ENCODE peak calls at places on chromosomes 2 and 18, in five cellular contexts. One of them, this sample, is unnamed. For H3K4me1, the result is how much of the 10 kb centered on the place peaks cover.

GRCh38 chr2:88181511-88181910 is 11.4 kb downstream of the THNSL2 start:
- DNase-seq in suprapubic skin: no peak
- DNase-seq in lower lobe of right lung: no peak
- DNase-seq in iPS DF 6.9: no peak
- DNase-seq in transverse colon: no peak
- DNase-seq in this sample: no peak

GRCh38 chr2:6650311-6650710 is 215.4 kb downstream of the CMPK2 start:
- DNase-seq in suprapubic skin: no peak
- DNase-seq in lower lobe of right lung: no peak
- DNase-seq in iPS DF 6.9: no peak
- DNase-seq in transverse colon: no peak
- DNase-seq in this sample: no peak

GRCh38 chr2:223044092-223044836 is 7.7 kb upstream of the KCNE4 start:
- DNase-seq in suprapubic skin: no peak
- DNase-seq in lower lobe of right lung: no peak
- DNase-seq in iPS DF 6.9: no peak
- DNase-seq in transverse colon: no peak
- DNase-seq in this sample: no peak

GRCh38 chr2:200600549-200601212 is 14.9 kb downstream of the AOX1 start:
- DNase-seq in suprapubic skin: no peak
- DNase-seq in lower lobe of right lung: no peak
- DNase-seq in iPS DF 6.9: no peak
- DNase-seq in transverse colon: no peak
- DNase-seq in this sample: no peak

GRCh38 chr18:23317975-23318675 is 135.0 kb upstream of the RIOK3 start:
- DNase-seq in suprapubic skin: no peak
- DNase-seq in lower lobe of right lung: no peak
- DNase-seq in iPS DF 6.9: no peak
- DNase-seq in transverse colon: no peak
- DNase-seq in this sample: no peak

GRCh38 chr2:58042486-58042970 is 4.1 kb upstream of the VRK2 start:
- DNase-seq in suprapubic skin: no peak
- DNase-seq in lower lobe of right lung: no peak
- DNase-seq in iPS DF 6.9: no peak
- DNase-seq in transverse colon: no peak
- DNase-seq in this sample: no peak

GRCh38 chr18:2641638-2642037 is 13.9 kb upstream of the SMCHD1 start:
- DNase-seq in suprapubic skin: no peak
- DNase-seq in lower lobe of right lung: no peak
- DNase-seq in iPS DF 6.9: no peak
- DNase-seq in transverse colon: no peak
- DNase-seq in this sample: no peak

GRCh38 chr2:53740170-53740569 is 27.4 kb upstream of the CHAC2 start:
- DNase-seq in suprapubic skin: no peak
- DNase-seq in lower lobe of right lung: no peak
- DNase-seq in iPS DF 6.9: no peak
- DNase-seq in transverse colon: no peak
- DNase-seq in this sample: no peak

GRCh38 chr2:8819194-8819593 is 18.2 kb downstream of the KIDINS220 start:
- DNase-seq in suprapubic skin: no peak
- DNase-seq in lower lobe of right lung: no peak
- DNase-seq in iPS DF 6.9: no peak
- DNase-seq in transverse colon: no peak
- DNase-seq in this sample: no peak

GRCh38 chr2:45173513-45173912 is 164.3 kb upstream of the SIX2 start:
- DNase-seq in suprapubic skin: no peak
- DNase-seq in lower lobe of right lung: no peak
- DNase-seq in iPS DF 6.9: no peak
- DNase-seq in transverse colon: no peak
- DNase-seq in this sample: no peak

GRCh38 chr2:74226648-74227213 is 28.3 kb downstream of the MTHFD2 start:
- DNase-seq in suprapubic skin: no peak
- DNase-seq in lower lobe of right lung: no peak
- DNase-seq in iPS DF 6.9: no peak
- DNase-seq in transverse colon: no peak
- DNase-seq in this sample: no peak

GRCh38 chr2:69777778-69778089 is 35.8 kb downstream of the ANXA4 start:
- DNase-seq in suprapubic skin: no peak
- DNase-seq in lower lobe of right lung: no peak
- DNase-seq in iPS DF 6.9: no peak
- DNase-seq in transverse colon: no peak
- DNase-seq in this sample: no peak

GRCh38 chr2:134927195-134927594 is 8.6 kb downstream of the CCNT2 start:
- DNase-seq in suprapubic skin: no peak
- DNase-seq in lower lobe of right lung: no peak
- DNase-seq in iPS DF 6.9: no peak
- DNase-seq in transverse colon: no peak
- DNase-seq in this sample: no peak

GRCh38 chr2:229798446-229799147 is 84.2 kb upstream of the DNER start:
- DNase-seq in suprapubic skin: no peak
- DNase-seq in lower lobe of right lung: no peak
- DNase-seq in iPS DF 6.9: no peak
- DNase-seq in transverse colon: no peak
- DNase-seq in this sample: peak

GRCh38 chr2:219452361-219453317 is 18.0 kb downstream of the SPEG start:
- DNase-seq in suprapubic skin: no peak
- DNase-seq in lower lobe of right lung: no peak
- DNase-seq in iPS DF 6.9: no peak
- DNase-seq in transverse colon: peak
- DNase-seq in this sample: no peak

GRCh38 chr2:207458582-207458981 is 71.2 kb upstream of the CREB1 start:
- DNase-seq in suprapubic skin: no peak
- DNase-seq in lower lobe of right lung: no peak
- DNase-seq in iPS DF 6.9: no peak
- DNase-seq in transverse colon: no peak
- DNase-seq in this sample: no peak

GRCh38 chr18:29780814-29781213 is 1261.7 kb downstream of the DSC3 start:
- DNase-seq in suprapubic skin: no peak
- DNase-seq in lower lobe of right lung: no peak
- DNase-seq in iPS DF 6.9: no peak
- DNase-seq in transverse colon: no peak
- DNase-seq in this sample: no peak

GRCh38 chr2:32271063-32271462 is 6.4 kb upstream of the NLRC4 start:
- DNase-seq in suprapubic skin: no peak
- DNase-seq in lower lobe of right lung: no peak
- DNase-seq in iPS DF 6.9: no peak
- DNase-seq in transverse colon: no peak
- DNase-seq in this sample: no peak

GRCh38 chr2:41990688-41991087 is 57.1 kb upstream of the PKDCC start:
- DNase-seq in suprapubic skin: no peak
- DNase-seq in lower lobe of right lung: no peak
- DNase-seq in iPS DF 6.9: no peak
- DNase-seq in transverse colon: no peak
- DNase-seq in this sample: no peak

GRCh38 chr18:31225668-31226067 is 63.0 kb upstream of the DSC1 start:
- DNase-seq in suprapubic skin: no peak
- DNase-seq in lower lobe of right lung: no peak
- DNase-seq in iPS DF 6.9: peak
- DNase-seq in transverse colon: no peak
- DNase-seq in this sample: no peak

GRCh38 chr2:42906557-42907380 is 114.4 kb upstream of the HAAO start:
- DNase-seq in suprapubic skin: peak
- DNase-seq in lower lobe of right lung: no peak
- DNase-seq in iPS DF 6.9: no peak
- DNase-seq in transverse colon: peak
- DNase-seq in this sample: peak

GRCh38 chr18:332721-333513 is 65.1 kb upstream of the THOC1 start:
- DNase-seq in suprapubic skin: no peak
- DNase-seq in lower lobe of right lung: no peak
- DNase-seq in iPS DF 6.9: no peak
- DNase-seq in transverse colon: peak
- DNase-seq in this sample: peak

GRCh38 chr2:189236066-189236465 is 56.5 kb upstream of the COL5A2 start:
- DNase-seq in suprapubic skin: no peak
- DNase-seq in lower lobe of right lung: no peak
- DNase-seq in iPS DF 6.9: no peak
- DNase-seq in transverse colon: no peak
- DNase-seq in this sample: no peak

GRCh38 chr2:162301151-162301804 is 17.2 kb downstream of the IFIH1 start:
- DNase-seq in suprapubic skin: no peak
- DNase-seq in lower lobe of right lung: peak
- DNase-seq in iPS DF 6.9: no peak
- DNase-seq in transverse colon: peak
- DNase-seq in this sample: peak

GRCh38 chr2:20596973-20597867 is 53.7 kb downstream of the HS1BP3 start:
- DNase-seq in suprapubic skin: peak
- DNase-seq in lower lobe of right lung: peak
- DNase-seq in iPS DF 6.9: no peak
- DNase-seq in transverse colon: peak
- DNase-seq in this sample: peak

GRCh38 chr2:68747413-68747812 is 12.8 kb downstream of the ARHGAP25 start:
- DNase-seq in suprapubic skin: no peak
- DNase-seq in lower lobe of right lung: no peak
- DNase-seq in iPS DF 6.9: no peak
- DNase-seq in transverse colon: no peak
- DNase-seq in this sample: no peak

GRCh38 chr2:45220227-45220626 is 211.0 kb upstream of the SIX2 start:
- DNase-seq in suprapubic skin: no peak
- DNase-seq in lower lobe of right lung: no peak
- DNase-seq in iPS DF 6.9: no peak
- DNase-seq in transverse colon: no peak
- DNase-seq in this sample: no peak

GRCh38 chr18:49072940-49073339 is 122.2 kb upstream of the SMAD7 start:
- DNase-seq in suprapubic skin: no peak
- DNase-seq in lower lobe of right lung: no peak
- DNase-seq in iPS DF 6.9: no peak
- DNase-seq in transverse colon: no peak
- DNase-seq in this sample: no peak

GRCh38 chr2:114598329-114598728 is 155.9 kb downstream of the DPP10 start:
- DNase-seq in suprapubic skin: no peak
- DNase-seq in lower lobe of right lung: no peak
- DNase-seq in iPS DF 6.9: no peak
- DNase-seq in transverse colon: no peak
- DNase-seq in this sample: no peak

GRCh38 chr2:121085801-121086200 is 199.2 kb downstream of the TFCP2L1 start:
- DNase-seq in suprapubic skin: no peak
- DNase-seq in lower lobe of right lung: no peak
- DNase-seq in iPS DF 6.9: no peak
- DNase-seq in transverse colon: no peak
- DNase-seq in this sample: peak

DNA sequence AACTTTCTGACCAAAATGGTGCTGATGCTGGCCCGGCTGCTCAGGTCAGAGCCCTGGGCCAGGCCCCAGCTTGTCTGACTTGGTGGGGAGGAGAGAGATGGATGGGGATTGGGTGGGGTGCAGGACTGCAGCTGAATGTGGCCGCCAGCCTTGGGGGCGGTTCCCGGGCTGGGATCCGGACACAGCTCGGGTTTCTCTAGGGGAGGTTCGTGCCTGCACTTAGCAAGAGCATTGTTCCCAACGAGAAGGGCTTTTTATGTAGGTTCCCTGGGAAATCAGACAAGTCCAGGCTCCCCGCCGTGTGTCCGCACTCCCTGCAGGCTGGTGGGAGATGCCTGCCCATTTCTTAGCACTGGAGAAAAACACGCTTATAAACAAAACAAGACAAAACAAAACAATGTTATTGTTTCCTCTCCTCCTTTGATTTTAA is 50.5 kb upstream of the HS6ST1 start:
- DNase-seq in suprapubic skin: peak
- DNase-seq in lower lobe of right lung: no peak
- DNase-seq in iPS DF 6.9: no peak
- DNase-seq in transverse colon: no peak
- DNase-seq in this sample: peak
- H3K4me1 ChIP-seq in suprapubic skin: under half
- H3K4me1 ChIP-seq in lower lobe of right lung: under half
- H3K4me1 ChIP-seq in iPS DF 6.9: under half
- H3K4me1 ChIP-seq in transverse colon: under half
- H3K4me1 ChIP-seq in this sample: under half

DNA sequence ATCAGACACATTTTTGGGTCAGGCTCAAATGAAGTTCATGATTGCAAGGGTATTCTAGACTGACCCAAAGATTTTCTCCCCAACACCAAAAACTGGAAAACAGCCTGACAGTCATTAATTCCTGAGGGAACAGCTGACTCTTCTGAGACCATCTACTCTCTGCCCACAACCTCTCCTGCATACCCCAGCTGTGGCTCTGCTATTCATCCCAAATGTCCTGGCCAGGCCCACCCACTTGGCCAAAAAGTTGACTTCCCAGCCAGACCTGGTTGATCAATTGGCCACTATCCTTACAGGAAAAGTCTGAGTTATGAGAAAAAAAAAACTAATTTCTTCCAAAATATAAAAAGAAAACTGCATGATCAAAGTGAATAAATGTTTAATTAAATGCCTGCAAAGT is 103.8 kb upstream of the ST3GAL5 start:
- DNase-seq in suprapubic skin: no peak
- DNase-seq in lower lobe of right lung: no peak
- DNase-seq in iPS DF 6.9: no peak
- DNase-seq in transverse colon: no peak
- DNase-seq in this sample: no peak
- H3K4me1 ChIP-seq in suprapubic skin: half or more
- H3K4me1 ChIP-seq in lower lobe of right lung: half or more
- H3K4me1 ChIP-seq in iPS DF 6.9: under half
- H3K4me1 ChIP-seq in transverse colon: under half
- H3K4me1 ChIP-seq in this sample: under half

DNA sequence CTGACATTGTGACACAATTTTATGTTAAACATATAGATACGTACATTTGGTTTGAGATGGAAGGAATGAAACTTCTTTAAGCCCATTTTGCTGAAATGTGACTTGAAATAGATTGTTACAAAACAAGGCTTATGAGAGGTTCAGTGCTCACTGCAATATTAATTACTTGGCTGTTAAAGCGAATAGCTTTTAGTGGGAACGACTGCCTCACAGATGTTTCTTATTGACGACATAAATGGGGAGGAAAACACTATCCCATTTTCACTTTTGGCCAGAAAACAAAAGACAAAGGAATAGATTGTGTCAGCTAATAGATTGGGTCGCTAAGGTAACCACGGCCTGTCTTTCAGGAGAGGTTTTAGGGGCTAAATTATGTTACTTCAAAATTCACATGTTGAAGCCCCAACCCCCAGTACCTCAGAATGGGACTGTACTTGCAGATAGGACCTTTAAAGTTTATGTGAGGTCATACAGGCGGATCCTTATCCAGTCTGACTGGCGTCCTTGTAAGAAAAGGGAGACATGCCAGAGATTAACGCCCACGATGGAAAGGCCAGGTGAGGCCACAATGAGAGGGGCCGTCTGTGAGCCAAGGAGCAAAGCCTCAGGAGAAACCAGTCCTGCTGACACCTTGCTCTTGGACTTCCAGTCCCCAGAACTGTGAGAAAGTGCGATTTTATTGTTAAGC is 10.8 kb downstream of the INPP1 start:
- DNase-seq in suprapubic skin: no peak
- DNase-seq in lower lobe of right lung: no peak
- DNase-seq in iPS DF 6.9: no peak
- DNase-seq in transverse colon: no peak
- DNase-seq in this sample: no peak
- H3K4me1 ChIP-seq in suprapubic skin: half or more
- H3K4me1 ChIP-seq in lower lobe of right lung: half or more
- H3K4me1 ChIP-seq in iPS DF 6.9: under half
- H3K4me1 ChIP-seq in transverse colon: under half
- H3K4me1 ChIP-seq in this sample: under half

DNA sequence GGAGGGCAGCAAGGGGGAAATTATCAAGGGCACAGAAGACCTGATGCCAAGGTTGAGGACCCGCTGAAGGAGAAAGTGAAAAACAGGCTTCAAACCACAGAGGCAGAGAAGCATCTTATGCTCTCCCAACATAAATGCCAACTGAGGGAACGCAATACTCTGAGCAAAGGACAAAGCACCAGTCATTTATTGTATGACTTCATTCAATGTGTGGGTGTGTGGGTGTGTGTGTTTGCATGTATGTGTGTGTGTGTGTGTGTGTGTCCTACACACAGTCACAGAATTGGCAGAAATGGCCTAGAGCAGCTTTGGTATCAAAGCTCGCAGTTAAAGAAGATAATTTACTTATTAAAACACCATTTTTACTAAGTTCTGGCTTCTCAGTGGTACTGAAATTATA is 51.4 kb downstream of the UXS1 start:
- DNase-seq in suprapubic skin: no peak
- DNase-seq in lower lobe of right lung: no peak
- DNase-seq in iPS DF 6.9: no peak
- DNase-seq in transverse colon: no peak
- DNase-seq in this sample: no peak
- H3K4me1 ChIP-seq in suprapubic skin: under half
- H3K4me1 ChIP-seq in lower lobe of right lung: under half
- H3K4me1 ChIP-seq in iPS DF 6.9: under half
- H3K4me1 ChIP-seq in transverse colon: under half
- H3K4me1 ChIP-seq in this sample: under half